ENCODE peak calls at places on chromosomes 1 and 21, in eight cellular contexts. O is caudate nucleus; M is memory B cell; C is naive thymus-derived CD8-positive, alpha-beta T cell; L is cardiac muscle cell; D is left ventricle myocardium inferior; Z is HT1080; T is activated CD8-positive, alpha-beta memory T cell treated with anti-CD3 and anti-CD28 coated beads, Interleukin-2, amount 50 U/mL, for 4 hours. V is an unnamed sample.

GRCh38 chr1:43994794-43995790 is 3.7 kb downstream of the CCDC24 start:
- DNase-seq in O (no peak), M (no peak), C (no peak), L (peak), D (no peak), Z (peak), T (no peak), V (peak)

GRCh38 chr1:30321216-30321910 is 402.0 kb downstream of the MATN1 start:
- DNase-seq in O (no peak), M (no peak), C (no peak), L (no peak), D (no peak), Z (no peak), T (no peak), V (no peak)

GRCh38 chr21:15614757-15615156 is 115.0 kb upstream of the USP25 start:
- DNase-seq in O (no peak), M (no peak), C (no peak), L (peak), D (no peak), Z (no peak), T (no peak), V (no peak)

GRCh38 chr1:1917304-1917976 is 1.6 kb downstream of the TMEM52 start:
- DNase-seq in O (no peak), M (no peak), C (no peak), L (no peak), D (no peak), Z (no peak), T (no peak), V (no peak)

GRCh38 chr1:2345297-2346075 is 45.9 kb downstream of the MORN1 start:
- DNase-seq in O (no peak), M (no peak), C (no peak), L (no peak), D (no peak), Z (no peak), T (peak), V (no peak)

GRCh38 chr1:109478806-109479205 is 4.9 kb upstream of the ATXN7L2 start:
- DNase-seq in O (no peak), M (no peak), C (no peak), L (no peak), D (no peak), Z (no peak), T (peak), V (peak)

GRCh38 chr1:225577243-225577642 is 75.7 kb downstream of the ENAH start:
- DNase-seq in O (no peak), M (no peak), C (no peak), L (no peak), D (no peak), Z (no peak), T (no peak), V (no peak)

GRCh38 chr21:33033961-33034413 is 8.3 kb downstream of the OLIG2 start:
- DNase-seq in O (no peak), M (no peak), C (no peak), L (no peak), D (no peak), Z (no peak), T (no peak), V (no peak)

GRCh38 chr21:28632718-28633408 is 359.8 kb downstream of the LTN1 start:
- DNase-seq in O (no peak), M (no peak), C (no peak), L (peak), D (no peak), Z (peak), T (no peak), V (no peak)

GRCh38 chr1:202958544-202959275 is 598 bp upstream of the ADIPOR1 start:
- DNase-seq in O (no peak), M (no peak), C (peak), L (no peak), D (no peak), Z (no peak), T (no peak), V (no peak)

GRCh38 chr1:91020967-91021685 is 709 bp downstream of the ZNF644 start:
- DNase-seq in O (peak), M (peak), C (peak), L (peak), D (peak), Z (peak), T (peak), V (peak)

GRCh38 chr21:17250651-17251294 is 262.1 kb upstream of the CXADR start:
- DNase-seq in O (no peak), M (no peak), C (no peak), L (no peak), D (no peak), Z (no peak), T (no peak), V (no peak)

V was measured in iPS-NIHi11.